ENCODE peak calls at places on chromosome 13, in five cellular contexts. D, S, P, T and N are unnamed samples.
A peak's percentile ranks its signal among the peaks of the same experiment; 100 is the strongest.

GRCh38 chr13:21033866-21034601 is 27.4 kb downstream of the LATS2 start:
- DNase-seq in D (no peak), S (no peak), P (no peak), T (peak; percentile 47), N (no peak)

GRCh38 chr13:94272038-94272437 is 207.4 kb downstream of the DCT start:
- DNase-seq in D (no peak), S (no peak), P (no peak), T (no peak), N (no peak)

GRCh38 chr13:42039457-42039945 is 8.9 kb upstream of the DGKH start:
- DNase-seq in D (peak; percentile 52), S (peak; percentile 24), P (no peak), T (no peak), N (no peak)

GRCh38 chr13:33281951-33282595 is 3.5 kb downstream of the STARD13 start:
- DNase-seq in D (no peak), S (no peak), P (no peak), T (no peak), N (no peak)

GRCh38 chr13:21619633-21620220 is 15.8 kb upstream of the MICU2 start:
- DNase-seq in D (no peak), S (no peak), P (no peak), T (no peak), N (no peak)

GRCh38 chr13:54492995-54493394 is 1464.4 kb downstream of the OLFM4 start:
- DNase-seq in D (no peak), S (no peak), P (no peak), T (no peak), N (no peak)

GRCh38 chr13:104854007-104854406 is 1681.5 kb downstream of the EFNB2 start:
- DNase-seq in D (peak; percentile 9), S (no peak), P (no peak), T (no peak), N (no peak)

GRCh38 chr13:32537580-32538233 is 888 bp downstream of the N4BP2L2 start:
- DNase-seq in D (no peak), S (peak; percentile 23), P (peak; percentile 86), T (peak; percentile 4), N (no peak)

GRCh38 chr13:64158910-64159309 is 2743.3 kb upstream of the PCDH20 start:
- DNase-seq in D (no peak), S (no peak), P (no peak), T (no peak), N (no peak)

GRCh38 chr13:35144496-35144895 is 202.4 kb downstream of the NBEA start:
- DNase-seq in D (no peak), S (no peak), P (no peak), T (no peak), N (no peak)

GRCh38 chr13:109145631-109146030 is 516.2 kb downstream of the MYO16 start:
- DNase-seq in D (peak; percentile 48), S (peak; percentile 45), P (no peak), T (peak; percentile 10), N (no peak)

GRCh38 chr13:33244907-33245287 is 40.7 kb downstream of the STARD13 start:
- DNase-seq in D (no peak), S (no peak), P (no peak), T (no peak), N (no peak)

GRCh38 chr13:24273926-24274325 is 35.5 kb upstream of the C1QTNF9 start:
- DNase-seq in D (no peak), S (no peak), P (no peak), T (no peak), N (no peak)

GRCh38 chr13:44388427-44388826 is 14.8 kb downstream of the SERP2 start:
- DNase-seq in D (no peak), S (no peak), P (no peak), T (no peak), N (no peak)

GRCh38 chr13:74243637-74244526 is 109.7 kb upstream of the KLF12 start:
- DNase-seq in D (no peak), S (no peak), P (no peak), T (no peak), N (no peak)

GRCh38 chr13:23796546-23796945 is 92.7 kb downstream of the MIPEP start:
- DNase-seq in D (no peak), S (no peak), P (no peak), T (no peak), N (no peak)

GRCh38 chr13:37667631-37668161 is 69.1 kb upstream of the POSTN start:
- DNase-seq in D (no peak), S (no peak), P (no peak), T (no peak), N (no peak)

GRCh38 chr13:23349127-23349897 is 84.2 kb downstream of the SACS start:
- DNase-seq in D (no peak), S (peak; percentile 10), P (no peak), T (no peak), N (no peak)

GRCh38 chr13:60335531-60335930 is 61.5 kb upstream of the TDRD3 start:
- DNase-seq in D (no peak), S (no peak), P (no peak), T (no peak), N (no peak)

DNA sequence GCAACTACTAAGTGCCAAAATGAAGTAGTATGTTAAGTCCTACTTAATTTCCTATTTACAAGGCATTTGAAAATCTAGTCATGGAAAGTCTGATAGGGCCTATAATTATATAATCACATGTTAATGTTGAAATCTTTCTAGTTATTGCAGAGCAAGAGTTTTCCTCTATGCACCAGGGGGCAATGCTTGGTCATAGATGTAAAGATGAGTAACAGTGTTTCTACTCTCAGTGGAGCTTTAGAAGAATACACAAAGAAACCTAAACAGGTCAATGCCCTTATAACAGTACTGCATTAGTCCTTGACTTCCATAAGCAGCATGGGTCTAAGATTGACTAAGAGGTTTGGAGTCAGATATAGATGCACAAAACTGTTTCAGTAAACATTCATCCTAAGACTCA is 218.7 kb downstream of the KCTD12 start:
- DNase-seq in D (peak; percentile 26), S (peak; percentile 22), P (no peak), T (no peak), N (no peak)
- TF ChIP-seq CTCF in D (no peak), S (peak; percentile 9), P (no peak), T (no peak), N (peak; percentile 84)

DNA sequence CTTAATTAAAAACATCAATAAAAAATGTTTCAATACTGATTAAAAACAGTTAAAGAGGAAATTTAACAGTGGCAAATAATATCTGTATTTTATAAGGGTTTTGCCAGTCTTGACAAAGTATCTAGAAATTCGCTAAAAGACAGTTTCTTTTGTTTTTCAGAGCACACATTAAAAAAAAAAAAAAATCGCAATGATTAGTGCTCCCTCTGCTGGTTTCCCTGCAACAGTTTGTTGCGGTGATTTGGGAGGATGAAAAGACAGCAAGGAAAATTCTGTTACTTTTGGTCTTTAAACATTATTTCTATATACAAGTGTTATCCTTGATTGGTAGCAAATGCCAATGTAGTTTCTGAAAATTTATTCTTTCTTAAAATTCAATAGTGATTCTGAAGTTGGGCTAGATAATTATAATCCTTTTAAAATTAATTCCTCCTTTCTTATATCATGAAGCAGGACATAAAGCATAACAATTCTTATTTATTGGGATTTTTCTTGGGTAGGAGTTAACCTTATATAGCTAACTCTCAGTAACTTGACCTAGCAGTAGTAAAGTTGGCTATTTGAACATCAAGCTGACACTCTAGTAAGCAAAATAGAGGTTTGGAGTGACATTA is 23.1 kb upstream of the SPRY2 start:
- DNase-seq in D (peak; percentile 23), S (no peak), P (no peak), T (no peak), N (no peak)
- TF ChIP-seq CTCF in D (peak; percentile 54), S (peak; percentile 75), P (peak; percentile 67), T (peak; percentile 46), N (peak; percentile 95)

DNA sequence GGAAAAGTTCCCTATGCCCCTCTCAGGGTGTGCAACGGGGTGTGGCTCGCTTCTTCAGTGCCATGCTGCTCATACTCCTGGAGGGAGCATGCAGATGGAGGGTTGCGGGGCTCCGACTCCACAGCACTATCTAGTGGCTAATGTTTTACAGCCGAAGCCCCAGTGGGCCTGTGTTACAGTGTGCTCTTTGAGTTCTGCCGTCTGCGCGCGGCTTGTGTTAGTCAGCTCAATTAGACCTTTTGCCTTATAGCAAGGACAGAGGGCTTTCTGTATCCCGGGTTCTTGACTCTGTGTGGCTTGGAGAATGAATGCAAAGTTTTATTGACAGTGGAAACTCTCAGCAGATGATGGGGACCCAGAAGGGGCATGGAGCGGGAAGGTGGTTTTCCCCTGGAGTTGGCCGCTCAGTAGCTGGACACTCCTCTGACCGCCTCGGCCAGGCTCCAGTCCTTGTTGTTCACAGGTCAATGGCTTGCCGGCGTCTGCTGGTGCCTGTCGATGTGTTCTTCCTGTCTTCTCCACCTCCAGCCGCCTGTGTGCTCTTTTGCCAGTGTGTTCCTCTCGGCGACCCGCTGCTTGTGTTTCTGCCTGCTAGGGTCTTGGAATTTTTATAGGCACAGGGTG is 383.4 kb downstream of the LMO7 start:
- DNase-seq in D (peak; percentile 9), S (no peak), P (no peak), T (no peak), N (peak; percentile 69)
- TF ChIP-seq CTCF in D (no peak), S (peak; percentile 15), P (no peak), T (no peak), N (peak; percentile 52)

DNA sequence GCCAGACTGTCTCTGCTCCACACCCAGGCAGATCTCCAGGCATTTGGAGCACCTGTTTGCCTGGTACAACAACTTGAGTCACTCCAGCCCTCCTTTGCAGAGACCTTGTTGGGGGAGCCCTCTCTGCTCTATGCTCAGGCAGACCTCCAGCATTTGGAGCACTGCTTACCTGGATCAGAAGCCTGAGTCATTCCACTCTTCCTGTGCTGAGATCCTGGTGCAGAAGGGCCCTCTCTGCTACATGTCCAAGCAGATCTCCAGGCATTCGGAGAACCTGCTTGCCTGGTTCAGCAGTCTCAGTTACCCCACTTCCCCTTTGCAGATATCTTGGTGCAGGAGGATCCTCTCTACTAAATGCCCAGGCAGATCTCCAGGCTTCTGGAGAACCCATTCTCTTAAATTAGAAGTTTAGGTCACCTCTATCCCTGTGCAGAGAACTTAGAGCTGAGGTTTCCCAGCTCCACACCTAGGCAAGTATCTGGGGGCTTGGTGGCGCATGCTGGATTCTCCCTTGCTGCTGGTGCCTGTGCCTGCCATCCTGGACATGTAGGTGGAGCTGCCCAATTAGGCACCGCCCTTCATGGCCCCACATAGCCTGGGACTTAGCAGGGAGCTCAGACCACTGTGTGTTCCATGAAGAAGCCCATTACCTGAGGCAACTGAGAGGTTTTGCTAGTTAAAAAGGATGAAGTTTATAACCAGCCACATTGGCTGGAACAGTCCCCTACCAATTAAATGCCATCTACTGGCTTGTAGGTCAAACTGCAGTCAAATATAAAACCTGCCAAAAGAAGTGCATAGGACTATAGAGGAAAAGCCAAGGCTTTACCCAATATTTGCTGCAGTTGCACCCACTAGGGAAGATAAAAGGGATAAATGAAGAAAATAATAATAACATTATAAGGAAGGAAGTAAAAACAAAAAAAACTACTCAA is 97.6 kb upstream of the SLITRK6 start:
- DNase-seq in D (no peak), S (no peak), P (peak; percentile 43), T (no peak), N (no peak)
- TF ChIP-seq CTCF in D (no peak), S (no peak), P (no peak), T (no peak), N (peak; percentile 64)

GRCh38 chr13:29937836-29938235 is 87.4 kb upstream of the UBL3 start:
- DNase-seq in D (peak; percentile 20), S (no peak), P (no peak), T (no peak), N (no peak)
- TF ChIP-seq CTCF in D (no peak), S (no peak), P (no peak), T (no peak), N (no peak)

GRCh38 chr13:102563267-102563666 is 33.5 kb upstream of the TPP2 start:
- DNase-seq in D (no peak), S (no peak), P (no peak), T (no peak), N (no peak)
- TF ChIP-seq CTCF in D (no peak), S (no peak), P (no peak), T (no peak), N (no peak)